ENCODE peak calls at places on chromosomes 16 and 17, in six cellular contexts. One of them, this sample, is unnamed.

GRCh38 chr17:7112527-7113108 is 2.0 kb downstream of the ASGR2 start:
- DNase-seq in body of pancreas: no peak
- DNase-seq in T-helper 17 cell: no peak
- DNase-seq in activated CD4-positive, alpha-beta T cell treated with anti-CD3 and anti-CD28 coated beads, Interleukin-2, amount 50 U/mL, for 1 hour: no peak
- DNase-seq in hepatic stellate cell: no peak
- DNase-seq in MV-4-11: no peak
- DNase-seq in this sample: no peak

GRCh38 chr17:40514013-40514875 is 12.8 kb upstream of the TNS4 start:
- DNase-seq in T-helper 17 cell: no peak
- DNase-seq in activated CD4-positive, alpha-beta T cell treated with anti-CD3 and anti-CD28 coated beads, Interleukin-2, amount 50 U/mL, for 1 hour: no peak
- DNase-seq in hepatic stellate cell: no peak
- DNase-seq in MV-4-11: no peak
- DNase-seq in body of pancreas: no peak
- DNase-seq in this sample: no peak

GRCh38 chr16:82631701-82632685 is 5.2 kb downstream of the CDH13 start:
- DNase-seq in hepatic stellate cell: no peak
- DNase-seq in activated CD4-positive, alpha-beta T cell treated with anti-CD3 and anti-CD28 coated beads, Interleukin-2, amount 50 U/mL, for 1 hour: no peak
- DNase-seq in body of pancreas: no peak
- DNase-seq in T-helper 17 cell: no peak
- DNase-seq in MV-4-11: no peak
- DNase-seq in this sample: no peak

GRCh38 chr16:68707341-68708152 is 29.5 kb upstream of the CDH1 start:
- DNase-seq in MV-4-11: no peak
- DNase-seq in hepatic stellate cell: peak
- DNase-seq in body of pancreas: peak
- DNase-seq in T-helper 17 cell: no peak
- DNase-seq in activated CD4-positive, alpha-beta T cell treated with anti-CD3 and anti-CD28 coated beads, Interleukin-2, amount 50 U/mL, for 1 hour: no peak
- DNase-seq in this sample: peak

GRCh38 chr17:44932096-44932495 is 15.5 kb downstream of the KIF18B start:
- DNase-seq in MV-4-11: no peak
- DNase-seq in T-helper 17 cell: no peak
- DNase-seq in body of pancreas: no peak
- DNase-seq in activated CD4-positive, alpha-beta T cell treated with anti-CD3 and anti-CD28 coated beads, Interleukin-2, amount 50 U/mL, for 1 hour: no peak
- DNase-seq in hepatic stellate cell: no peak
- DNase-seq in this sample: no peak

GRCh38 chr17:53818894-53819293 is 3.8 kb upstream of the KIF2B start:
- DNase-seq in T-helper 17 cell: no peak
- DNase-seq in activated CD4-positive, alpha-beta T cell treated with anti-CD3 and anti-CD28 coated beads, Interleukin-2, amount 50 U/mL, for 1 hour: no peak
- DNase-seq in body of pancreas: no peak
- DNase-seq in hepatic stellate cell: no peak
- DNase-seq in MV-4-11: no peak
- DNase-seq in this sample: no peak

GRCh38 chr17:50681260-50682200 is 26.2 kb downstream of the ANKRD40 start:
- DNase-seq in T-helper 17 cell: no peak
- DNase-seq in hepatic stellate cell: peak
- DNase-seq in activated CD4-positive, alpha-beta T cell treated with anti-CD3 and anti-CD28 coated beads, Interleukin-2, amount 50 U/mL, for 1 hour: no peak
- DNase-seq in MV-4-11: no peak
- DNase-seq in body of pancreas: peak
- DNase-seq in this sample: peak

GRCh38 chr16:79278506-79278905 is 322.0 kb downstream of the MAF start:
- DNase-seq in MV-4-11: no peak
- DNase-seq in hepatic stellate cell: no peak
- DNase-seq in activated CD4-positive, alpha-beta T cell treated with anti-CD3 and anti-CD28 coated beads, Interleukin-2, amount 50 U/mL, for 1 hour: peak
- DNase-seq in T-helper 17 cell: no peak
- DNase-seq in body of pancreas: no peak
- DNase-seq in this sample: no peak

This sample was measured in SJSA1.